ENCODE peak calls at places on chromosomes 1 and 21, in four cellular contexts. I is left ventricle myocardium inferior, E is astrocyte of the spinal cord, X is foreskin fibroblast. P is an unnamed sample.

GRCh38 chr1:53122194-53122846 is 20.1 kb downstream of the SLC1A7 start:
- DNase-seq in I (peak), X (peak), E (no peak), P (no peak)

GRCh38 chr1:89566761-89567174 is 42.1 kb downstream of the LRRC8B start:
- DNase-seq in E (peak), I (peak), X (no peak), P (no peak)

GRCh38 chr1:246794261-246795093 is 70.3 kb downstream of the SCCPDH start:
- DNase-seq in X (peak), I (no peak), E (no peak), P (peak)

GRCh38 chr1:111199881-111200801 is at the start of gene DENND2D:
- DNase-seq in I (peak), X (no peak), E (no peak), P (no peak)

GRCh38 chr1:53618218-53619087 is 120.5 kb downstream of the GLIS1 start:
- DNase-seq in E (no peak), X (no peak), I (no peak), P (no peak)

GRCh38 chr1:212229654-212230053 is 55.6 kb upstream of the PPP2R5A start:
- DNase-seq in I (no peak), E (no peak), X (peak), P (peak)

GRCh38 chr1:228358039-228358763 is 48.4 kb downstream of the TRIM11 start:
- DNase-seq in X (peak), E (no peak), I (no peak), P (no peak)

GRCh38 chr1:178278135-178278534 is 184.2 kb downstream of the RASAL2 start:
- DNase-seq in E (no peak), X (no peak), I (no peak), P (no peak)

GRCh38 chr1:42152907-42153597 is at the start of gene GUCA2B:
- DNase-seq in E (no peak), X (no peak), I (no peak), P (no peak)

GRCh38 chr1:187928288-187928687 is 1099.5 kb downstream of the PLA2G4A start:
- DNase-seq in I (no peak), E (peak), X (peak), P (no peak)

GRCh38 chr1:156145622-156146005 is 7.8 kb upstream of the SEMA4A start:
- DNase-seq in I (no peak), X (no peak), E (no peak), P (no peak)

GRCh38 chr1:31183927-31184554 is 55.6 kb downstream of the NKAIN1 start:
- DNase-seq in E (no peak), X (peak), I (no peak), P (no peak)

GRCh38 chr1:156781585-156782186 is 14.4 kb downstream of the PRCC start:
- DNase-seq in I (no peak), E (peak), X (peak), P (no peak)

GRCh38 chr1:247445775-247446364 is 12.0 kb downstream of the OR2B11 start:
- DNase-seq in X (no peak), I (no peak), E (no peak), P (no peak)

GRCh38 chr1:41665962-41666917 is 181.8 kb upstream of the EDN2 start:
- DNase-seq in I (no peak), E (no peak), X (no peak), P (no peak)

GRCh38 chr1:53535846-53536245 is 76.6 kb downstream of the DMRTB1 start:
- DNase-seq in E (no peak), I (no peak), X (peak), P (no peak)

GRCh38 chr1:244590670-244591069 is 62.3 kb upstream of the DESI2 start:
- DNase-seq in E (no peak), I (no peak), X (no peak), P (no peak)

GRCh38 chr1:94734963-94735899 is 84.9 kb upstream of the SLC44A3 start:
- DNase-seq in I (peak), X (peak), E (peak), P (peak)

GRCh38 chr21:42474043-42474831 is 21.8 kb downstream of the RSPH1 start:
- DNase-seq in I (no peak), E (no peak), X (peak), P (no peak)

GRCh38 chr1:10519016-10519417 is 44.3 kb downstream of the PEX14 start:
- DNase-seq in I (no peak), E (no peak), X (no peak), P (no peak)

GRCh38 chr1:13807213-13807612 is 107.2 kb downstream of the PRDM2 start:
- DNase-seq in E (no peak), I (no peak), X (peak), P (no peak)

GRCh38 chr1:151993084-151993733 is 450 bp downstream of the S100A10 start:
- DNase-seq in X (peak), E (no peak), I (peak), P (no peak)

GRCh38 chr1:89987170-89987819 is 7.6 kb upstream of the ZNF326 start:
- DNase-seq in E (peak), I (no peak), X (peak), P (peak)

GRCh38 chr21:43864806-43865470 is at the start of gene AGPAT3:
- DNase-seq in X (peak), I (peak), E (no peak), P (no peak)

GRCh38 chr1:10606070-10606469 is 131.3 kb downstream of the PEX14 start:
- DNase-seq in X (no peak), E (peak), I (no peak), P (no peak)

GRCh38 chr1:24643362-24644346 is 552 bp downstream of the SRRM1 start:
- DNase-seq in X (peak), I (no peak), E (no peak), P (no peak)

GRCh38 chr1:215665212-215665611 is 98.1 kb downstream of the KCTD3 start:
- DNase-seq in E (peak), X (no peak), I (no peak), P (no peak)

DNA sequence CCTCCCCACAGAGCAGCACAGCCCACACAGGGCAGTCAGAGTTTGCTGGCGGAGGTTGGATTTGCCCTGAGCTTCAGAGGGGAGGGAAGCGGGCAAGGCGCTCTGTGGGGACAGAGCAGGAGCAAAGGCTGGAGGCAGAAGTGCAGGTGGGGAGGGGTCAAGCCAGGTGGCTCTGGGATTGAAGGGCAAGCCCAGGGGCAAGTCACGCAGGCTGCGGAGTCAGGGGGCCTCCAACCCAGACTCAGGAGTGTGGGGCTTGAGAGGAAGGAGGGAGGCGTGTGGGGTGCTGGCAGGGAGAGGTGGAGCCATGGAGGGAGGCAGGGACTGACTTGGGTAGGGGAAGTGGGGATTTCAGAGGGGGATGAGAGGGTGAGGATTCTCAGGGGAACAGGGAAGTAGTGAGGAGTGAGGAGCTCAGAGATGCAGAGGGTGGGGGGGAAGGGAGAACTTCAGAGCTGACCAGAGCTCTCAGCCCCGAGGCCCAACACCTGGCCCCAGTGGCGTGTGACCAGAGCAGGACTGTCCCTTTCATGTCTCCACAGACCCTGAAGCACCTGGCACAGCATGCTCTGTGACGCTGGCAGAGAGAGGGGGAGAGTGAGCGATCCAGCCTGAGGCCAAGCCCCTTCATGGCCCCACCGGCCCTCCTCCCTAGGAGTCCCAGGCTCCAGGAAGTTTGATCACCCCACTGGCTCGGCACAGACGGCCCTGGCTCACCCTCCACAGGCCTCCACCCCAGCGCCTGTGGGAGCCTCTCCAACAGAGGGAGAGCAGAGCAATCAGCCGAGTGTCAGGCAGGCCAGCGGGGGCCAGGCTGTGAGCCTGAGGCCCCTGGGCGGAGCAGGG is 10.8 kb downstream of the SH3BGRL3 start:
- DNase-seq in I (no peak), X (no peak), E (no peak), P (no peak)
- H3K4me3 ChIP-seq in I (no peak), X (no peak), E (no peak), P (no peak)

GRCh38 chr1:85230305-85230977 is 29.0 kb downstream of the C1orf52 start:
- DNase-seq in X (no peak), E (no peak), I (no peak), P (no peak)
- TF ChIP-seq CTCF in X (peak), E (peak), I (peak), P (peak)

GRCh38 chr21:17765207-17765606 is 53.9 kb downstream of the C21orf91 start:
- DNase-seq in I (no peak), E (no peak), X (no peak), P (no peak)

GRCh38 chr21:17763286-17764037 is 55.7 kb downstream of the C21orf91 start:
- DNase-seq in X (no peak), I (no peak), E (no peak), P (no peak)

DNA sequence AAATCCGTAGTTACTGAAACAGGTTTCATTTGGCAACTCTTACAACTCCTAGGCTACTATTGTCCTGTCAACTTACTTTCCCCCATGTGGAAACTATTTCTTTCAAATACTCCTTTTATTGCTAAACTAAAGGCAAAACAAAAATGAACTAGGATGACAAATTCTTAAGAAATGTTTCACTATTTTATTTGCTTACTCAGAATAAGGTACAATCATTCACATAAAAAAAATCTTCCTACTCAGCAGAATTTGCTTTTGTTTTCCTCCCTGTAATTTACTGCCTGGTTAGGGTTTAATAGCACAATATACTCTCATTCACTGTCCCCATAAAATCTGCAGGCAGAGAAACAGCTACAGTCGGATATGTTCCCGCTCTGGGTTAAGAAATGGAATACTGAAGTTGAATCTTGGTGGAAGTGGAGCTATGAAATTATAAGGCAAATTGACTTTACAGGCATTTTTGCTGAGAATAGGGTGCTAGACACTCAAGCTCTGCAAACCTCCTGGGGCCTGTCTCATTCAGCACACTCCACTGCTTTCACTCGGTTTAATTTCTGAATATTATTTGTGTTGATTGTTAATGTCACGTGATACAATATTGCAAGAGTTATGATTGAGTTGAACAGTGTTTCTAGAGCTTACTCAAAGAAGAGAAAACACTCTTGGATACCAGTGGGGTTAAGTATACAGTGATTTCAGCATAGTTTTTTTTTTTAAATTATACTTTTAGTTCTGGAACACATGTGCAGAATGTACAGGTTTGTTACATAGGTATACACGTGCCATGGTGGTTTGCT is 49.9 kb downstream of the C21orf91 start:
- DNase-seq in I (no peak), X (no peak), E (peak), P (no peak)
- H3K4me3 ChIP-seq in I (no peak), X (no peak), E (no peak), P (no peak)

GRCh38 chr1:26788836-26789611 is 1.3 kb downstream of the PIGV start:
- DNase-seq in E (peak), X (peak), I (peak), P (peak)
- TF ChIP-seq CTCF in E (peak), X (peak), I (peak), P (peak)

GRCh38 chr1:7667625-7668218 is 103.4 kb upstream of the VAMP3 start:
- DNase-seq in I (peak), E (peak), X (peak), P (peak)

GRCh38 chr1:7671676-7672075 is 99.4 kb upstream of the VAMP3 start:
- DNase-seq in I (no peak), E (no peak), X (no peak), P (no peak)

GRCh38 chr1:7670334-7671145 is 100.6 kb upstream of the VAMP3 start:
- DNase-seq in E (no peak), X (no peak), I (peak), P (no peak)

GRCh38 chr1:7671146-7671465 is 100.0 kb upstream of the VAMP3 start:
- DNase-seq in X (no peak), E (no peak), I (no peak), P (no peak)

DNA sequence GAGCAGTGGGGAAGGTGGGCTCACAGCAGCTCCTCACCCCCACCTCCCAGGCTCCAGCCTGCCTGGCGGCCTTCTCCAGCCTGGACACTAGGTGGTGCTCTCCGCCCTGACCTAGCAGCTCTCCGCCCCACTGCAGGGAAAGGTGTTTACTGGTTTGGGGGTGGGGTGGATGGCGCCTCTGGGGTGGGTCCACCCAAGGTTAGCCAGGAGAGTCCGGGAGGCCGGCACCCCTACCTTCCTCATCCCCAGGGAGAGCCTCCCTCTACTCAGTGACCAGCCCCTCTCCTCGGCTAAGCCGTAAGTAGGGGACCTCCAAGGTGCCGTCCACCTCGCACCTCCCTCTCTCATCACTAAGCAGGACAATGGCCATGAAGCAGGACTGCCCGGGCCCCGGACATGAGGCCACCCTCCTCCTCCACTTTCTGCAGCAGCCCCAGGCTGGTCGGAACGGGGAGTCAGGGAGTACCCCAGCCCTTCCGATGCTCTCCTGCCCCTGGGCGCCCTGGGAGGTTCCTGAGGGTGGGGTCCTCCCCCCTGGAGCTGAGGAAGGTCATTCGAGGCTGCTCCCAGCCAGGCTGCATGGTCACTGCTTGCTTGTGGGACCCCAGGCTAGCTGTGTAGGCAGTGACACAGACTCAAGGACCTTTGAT is 101.4 kb upstream of the VAMP3 start:
- DNase-seq in X (peak), I (no peak), E (peak), P (no peak)
- H3K4me3 ChIP-seq in X (no peak), I (peak), E (no peak), P (no peak)

GRCh38 chr21:41069305-41069642 is 98.7 kb upstream of the BACE2 start:
- DNase-seq in I (no peak), E (no peak), X (no peak), P (no peak)
- TF ChIP-seq CTCF in I (peak), E (no peak), X (no peak), P (no peak)